ENCODE peak calls at places on chromosomes 16 and 17, in six cellular contexts. S is A549, A is thyroid gland, U is endothelial cell of umbilical vein, J is HCT116, K is spleen. G is an unnamed sample.
A peak's percentile ranks its signal among the peaks of the same experiment; 100 is the strongest.

GRCh38 chr16:67936124-67936875 is at the start of gene PSMB10:
- DNase-seq in S (no peak), A (peak; percentile 61), U (peak; percentile 47), J (no peak), K (peak; percentile 93), G (peak; percentile 79)

GRCh38 chr16:51359141-51359960 is 208.3 kb upstream of the SALL1 start:
- DNase-seq in S (no peak), A (no peak), U (no peak), J (no peak), K (no peak), G (no peak)

GRCh38 chr17:76240461-76241204 is at the start of gene RNF157:
- DNase-seq in S (peak; percentile 60), A (peak; percentile 58), U (peak; percentile 53), J (no peak), K (peak; percentile 91), G (peak; percentile 54)

GRCh38 chr17:6215071-6216035 is 145.2 kb downstream of the WSCD1 start:
- DNase-seq in S (no peak), A (no peak), U (no peak), J (no peak), K (no peak), G (no peak)

GRCh38 chr16:68357923-68358322 is 47.1 kb downstream of the PRMT7 start:
- DNase-seq in S (no peak), A (no peak), U (no peak), J (no peak), K (no peak), G (no peak)

GRCh38 chr16:12455287-12455798 is 348.3 kb downstream of the CPPED1 start:
- DNase-seq in S (peak; percentile 62), A (peak; percentile 72), U (peak; percentile 53), J (peak; percentile 6), K (peak; percentile 91), G (peak; percentile 63)

GRCh38 chr16:83955218-83956130 is 2.4 kb downstream of the OSGIN1 start:
- DNase-seq in S (no peak), A (peak; percentile 24), U (peak; percentile 14), J (no peak), K (no peak), G (no peak)

GRCh38 chr16:19817875-19818274 is 66.8 kb downstream of the GPRC5B start:
- DNase-seq in S (no peak), A (no peak), U (no peak), J (no peak), K (no peak), G (no peak)

GRCh38 chr17:64004218-64004770 is 6.1 kb downstream of the PRR29 start:
- DNase-seq in S (no peak), A (no peak), U (no peak), J (no peak), K (peak; percentile 34), G (peak; percentile 11)

GRCh38 chr16:50381679-50382440 is 13.1 kb upstream of the BRD7 start:
- DNase-seq in S (no peak), A (no peak), U (no peak), J (no peak), K (no peak), G (no peak)

GRCh38 chr16:31704138-31704537 is 169.5 kb upstream of the ZNF267 start:
- DNase-seq in S (no peak), A (no peak), U (no peak), J (no peak), K (no peak), G (no peak)

GRCh38 chr17:64148017-64148631 is 18.2 kb upstream of the ERN1 start:
- DNase-seq in S (peak; percentile 25), A (no peak), U (peak; percentile 85), J (no peak), K (no peak), G (no peak)

GRCh38 chr17:74227681-74228080 is 14.3 kb downstream of the TTYH2 start:
- DNase-seq in S (no peak), A (no peak), U (no peak), J (no peak), K (no peak), G (no peak)

DNA sequence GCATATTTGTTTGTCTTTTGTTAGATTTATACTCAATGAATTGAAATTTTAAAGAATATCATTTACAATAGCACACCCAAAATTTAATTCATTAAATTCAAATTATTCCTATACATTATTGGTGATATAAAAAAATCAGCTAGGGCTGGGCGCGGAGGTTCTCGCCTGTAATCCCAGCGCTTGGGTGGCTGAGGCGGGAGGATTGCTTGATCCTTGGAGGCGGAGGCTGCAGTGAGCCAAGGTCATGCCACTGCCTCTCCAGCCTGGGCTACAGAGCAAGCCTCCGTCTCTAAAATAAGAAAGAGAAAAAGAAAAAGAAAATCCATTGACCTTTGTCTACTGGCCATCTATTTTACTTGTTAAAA is 4.5 kb upstream of the PRDM7 start:
- DNase-seq in S (no peak), A (no peak), U (no peak), J (no peak), K (no peak), G (peak; percentile 21)
- H3K27ac ChIP-seq in S (no peak overlapping the region), A (no peak overlapping the region), U (no peak overlapping the region), J (no peak overlapping the region), K (no peak overlapping the region), G (no peak overlapping the region)

GRCh38 chr16:30668393-30668792 is 10.2 kb downstream of the FBRS start:
- DNase-seq in S (no peak), A (no peak), U (no peak), J (no peak), K (no peak), G (no peak)

GRCh38 chr16:30666681-30667080 is 8.4 kb downstream of the FBRS start:
- DNase-seq in S (no peak), A (no peak), U (no peak), J (no peak), K (no peak), G (no peak)

GRCh38 chr16:30667361-30667905 is 9.2 kb downstream of the FBRS start:
- DNase-seq in S (no peak), A (no peak), U (no peak), J (no peak), K (no peak), G (no peak)

GRCh38 chr16:30669026-30670000 is 11.1 kb downstream of the FBRS start:
- DNase-seq in S (no peak), A (no peak), U (no peak), J (no peak), K (no peak), G (no peak)

DNA sequence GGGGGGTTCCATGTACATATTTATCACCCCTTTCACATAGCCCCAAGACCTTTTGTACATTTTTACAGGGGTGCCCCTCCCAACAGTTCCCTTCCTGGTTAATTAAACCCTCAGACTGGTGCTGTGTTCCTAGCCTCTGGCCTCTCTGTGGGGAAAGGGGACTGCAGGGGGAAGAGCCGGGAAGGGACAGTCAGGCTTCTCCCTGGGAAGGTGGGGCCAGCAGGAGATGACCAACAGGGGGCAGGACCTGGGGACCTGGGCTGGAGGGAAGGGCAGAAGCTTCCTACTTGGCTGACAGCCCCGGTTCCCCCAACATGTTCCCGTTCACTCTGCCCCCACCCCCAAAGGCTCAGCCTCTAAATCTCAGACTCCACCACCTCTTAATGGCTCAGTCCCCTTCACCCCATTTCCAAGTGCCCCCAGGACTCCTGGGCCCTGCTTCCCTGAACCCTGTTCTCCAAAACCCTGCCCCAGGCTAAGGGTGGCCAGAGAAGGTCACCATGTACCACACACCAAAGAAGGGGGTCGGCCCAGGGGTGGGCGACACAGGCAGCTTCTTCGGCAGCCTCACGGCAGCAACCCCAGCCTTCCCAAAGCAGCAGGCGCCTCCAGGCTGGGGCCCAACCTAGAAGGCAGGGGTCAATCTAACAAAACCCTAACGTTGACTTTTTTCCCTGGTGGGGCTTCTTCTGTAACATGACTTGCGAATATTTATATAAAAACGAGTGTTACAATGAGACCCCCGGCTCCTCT is 12.0 kb downstream of the FBRS start:
- DNase-seq in S (no peak), A (no peak), U (no peak), J (no peak), K (no peak), G (no peak)
- TF ChIP-seq POLR2A in S (no peak), A (no peak), U (no peak), J (no peak), K (no peak), G (no peak)

GRCh38 chr16:88406096-88407041 is 23.6 kb downstream of the ZNF469 start:
- DNase-seq in S (no peak), A (no peak), U (no peak), J (no peak), K (no peak), G (no peak)

GRCh38 chr16:88403794-88404581 is 21.2 kb downstream of the ZNF469 start:
- DNase-seq in S (no peak), A (no peak), U (no peak), J (no peak), K (no peak), G (no peak)

GRCh38 chr16:88407042-88407420 is 24.3 kb downstream of the ZNF469 start:
- DNase-seq in S (no peak), A (no peak), U (no peak), J (no peak), K (no peak), G (no peak)

GRCh38 chr16:88404769-88405168 is 22.0 kb downstream of the ZNF469 start:
- DNase-seq in S (no peak), A (no peak), U (no peak), J (no peak), K (no peak), G (no peak)

GRCh38 chr16:88405325-88406060 is 22.7 kb downstream of the ZNF469 start:
- DNase-seq in S (no peak), A (no peak), U (no peak), J (no peak), K (no peak), G (no peak)
- H3K27ac ChIP-seq in S (peak overlapping the region; percentile 32), A (no peak overlapping the region), U (no peak overlapping the region), J (no peak overlapping the region), K (no peak overlapping the region), G (no peak overlapping the region)

GRCh38 chr17:40076101-40076498 is 13.3 kb downstream of the THRA start:
- DNase-seq in S (no peak), A (no peak), U (no peak), J (no peak), K (no peak), G (no peak)

GRCh38 chr17:40076595-40076994 is 13.8 kb downstream of the THRA start:
- DNase-seq in S (no peak), A (no peak), U (no peak), J (no peak), K (no peak), G (no peak)

GRCh38 chr17:40074871-40075215 is 12.1 kb downstream of the THRA start:
- DNase-seq in S (no peak), A (no peak), U (no peak), J (no peak), K (no peak), G (no peak)

GRCh38 chr17:40074175-40074512 is 11.4 kb downstream of the THRA start:
- DNase-seq in S (no peak), A (no peak), U (no peak), J (no peak), K (no peak), G (no peak)

DNA sequence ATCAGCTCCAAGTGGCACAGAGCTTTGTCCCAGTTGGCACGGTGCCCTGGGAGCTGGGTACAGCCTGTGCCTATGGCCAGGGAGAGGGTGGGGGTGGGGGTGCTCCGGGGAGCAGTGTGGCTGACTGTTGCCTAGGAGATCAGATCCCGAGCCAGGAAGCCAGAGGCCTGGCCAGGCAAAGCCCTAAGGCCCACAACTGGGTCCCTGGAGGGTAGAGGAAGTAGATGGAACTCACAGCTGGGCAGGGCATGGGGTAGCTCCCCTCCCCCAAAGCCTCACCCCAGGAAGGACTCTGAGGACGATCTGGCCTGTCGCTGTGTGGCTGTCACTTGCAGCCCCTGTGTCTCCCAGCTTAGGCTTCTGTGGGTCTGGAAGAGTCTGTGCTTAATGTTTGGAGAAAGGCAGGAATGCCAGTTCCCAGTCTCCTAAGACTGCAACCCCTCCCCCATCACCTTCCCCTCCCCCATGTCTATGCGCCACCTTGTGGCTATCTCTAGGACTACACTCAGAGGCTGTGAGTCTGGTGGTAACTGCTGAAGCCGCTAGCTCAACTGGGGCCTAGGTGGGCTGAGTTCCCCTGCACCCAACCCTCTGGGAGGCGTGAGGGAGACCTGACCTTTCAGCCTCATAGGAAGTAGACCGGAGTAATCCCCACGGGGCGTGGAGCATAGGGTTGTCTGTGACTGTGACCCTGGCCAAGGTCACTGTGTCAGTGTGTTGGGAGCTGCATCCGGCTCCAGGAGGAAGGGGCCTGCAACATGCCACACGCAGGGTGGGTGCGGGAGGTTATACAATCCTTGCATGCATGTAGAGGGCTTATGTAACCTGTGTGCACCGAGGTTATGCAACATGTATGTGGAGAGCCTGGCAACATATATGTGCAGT is 12.7 kb downstream of the THRA start:
- DNase-seq in S (peak; percentile 75), A (peak; percentile 97), U (peak; percentile 63), J (no peak), K (peak; percentile 86), G (peak; percentile 80)
- TF ChIP-seq POLR2A in S (no peak), A (peak; percentile 29), U (no peak), J (no peak), K (no peak), G (no peak)